ENCODE peak calls at places on chromosomes 7 and 10, in seven cellular contexts. One of them, this sample, is unnamed.

GRCh38 chr10:77581738-77582137 is 55.9 kb downstream of the KCNMA1 start:
- DNase-seq in suprapubic skin: no peak
- DNase-seq in stomach: no peak
- DNase-seq in sigmoid colon: peak; percentile 35
- DNase-seq in HepG2: no peak
- DNase-seq in spleen: no peak
- DNase-seq in HCT116: no peak
- DNase-seq in this sample: no peak

GRCh38 chr7:74482629-74483401 is 29.1 kb downstream of the GTF2IRD1 start:
- DNase-seq in suprapubic skin: no peak
- DNase-seq in stomach: no peak
- DNase-seq in sigmoid colon: no peak
- DNase-seq in HepG2: peak; percentile 62
- DNase-seq in spleen: no peak
- DNase-seq in HCT116: peak; percentile 57
- DNase-seq in this sample: peak; percentile 57

GRCh38 chr10:91653214-91653875 is 20.5 kb upstream of the PPP1R3C start:
- DNase-seq in suprapubic skin: no peak
- DNase-seq in stomach: no peak
- DNase-seq in sigmoid colon: no peak
- DNase-seq in HepG2: no peak
- DNase-seq in spleen: no peak
- DNase-seq in HCT116: peak; percentile 80
- DNase-seq in this sample: no peak

GRCh38 chr7:10083766-10084165 is 889.9 kb upstream of the PHF14 start:
- DNase-seq in suprapubic skin: no peak
- DNase-seq in stomach: no peak
- DNase-seq in sigmoid colon: no peak
- DNase-seq in HepG2: no peak
- DNase-seq in spleen: no peak
- DNase-seq in HCT116: no peak
- DNase-seq in this sample: no peak

GRCh38 chr10:74923556-74923955 is 97.2 kb downstream of the KAT6B start:
- DNase-seq in suprapubic skin: no peak
- DNase-seq in stomach: no peak
- DNase-seq in sigmoid colon: no peak
- DNase-seq in HepG2: no peak
- DNase-seq in spleen: no peak
- DNase-seq in HCT116: no peak
- DNase-seq in this sample: peak; percentile 77

GRCh38 chr10:119759832-119760231 is 34.0 kb downstream of the INPP5F start:
- DNase-seq in suprapubic skin: no peak
- DNase-seq in stomach: no peak
- DNase-seq in sigmoid colon: no peak
- DNase-seq in HepG2: no peak
- DNase-seq in spleen: no peak
- DNase-seq in HCT116: no peak
- DNase-seq in this sample: peak; percentile 75

GRCh38 chr10:15370741-15371701 is at the start of gene FAM171A1:
- DNase-seq in suprapubic skin: no peak
- DNase-seq in stomach: peak; percentile 69
- DNase-seq in sigmoid colon: peak; percentile 73
- DNase-seq in HepG2: no peak
- DNase-seq in spleen: peak; percentile 82
- DNase-seq in HCT116: no peak
- DNase-seq in this sample: peak; percentile 93

GRCh38 chr7:117123311-117123926 is 170.1 kb downstream of the ST7 start:
- DNase-seq in suprapubic skin: no peak
- DNase-seq in stomach: no peak
- DNase-seq in sigmoid colon: no peak
- DNase-seq in HepG2: no peak
- DNase-seq in spleen: no peak
- DNase-seq in HCT116: no peak
- DNase-seq in this sample: no peak

GRCh38 chr10:15879058-15879457 is 18.8 kb upstream of the MINDY3 start:
- DNase-seq in suprapubic skin: no peak
- DNase-seq in stomach: no peak
- DNase-seq in sigmoid colon: no peak
- DNase-seq in HepG2: peak; percentile 44
- DNase-seq in spleen: no peak
- DNase-seq in HCT116: no peak
- DNase-seq in this sample: no peak

GRCh38 chr7:2701832-2702593 is 14.0 kb downstream of the AMZ1 start:
- DNase-seq in suprapubic skin: peak; percentile 89
- DNase-seq in stomach: no peak
- DNase-seq in sigmoid colon: peak; percentile 84
- DNase-seq in HepG2: no peak
- DNase-seq in spleen: no peak
- DNase-seq in HCT116: no peak
- DNase-seq in this sample: no peak

GRCh38 chr10:63256047-63256773 is 123.1 kb downstream of the NRBF2 start:
- DNase-seq in suprapubic skin: no peak
- DNase-seq in stomach: no peak
- DNase-seq in sigmoid colon: no peak
- DNase-seq in HepG2: no peak
- DNase-seq in spleen: no peak
- DNase-seq in HCT116: no peak
- DNase-seq in this sample: no peak

GRCh38 chr10:63054889-63055606 is 78.1 kb upstream of the NRBF2 start:
- DNase-seq in suprapubic skin: no peak
- DNase-seq in stomach: no peak
- DNase-seq in sigmoid colon: no peak
- DNase-seq in HepG2: no peak
- DNase-seq in spleen: no peak
- DNase-seq in HCT116: no peak
- DNase-seq in this sample: no peak

GRCh38 chr10:123143825-123144168 is 4.1 kb upstream of the HMX2 start:
- DNase-seq in suprapubic skin: no peak
- DNase-seq in stomach: no peak
- DNase-seq in sigmoid colon: no peak
- DNase-seq in HepG2: no peak
- DNase-seq in spleen: no peak
- DNase-seq in HCT116: no peak
- DNase-seq in this sample: no peak
- H3K27me3 ChIP-seq in suprapubic skin: peaks cover 100% of the 10 kb centered on the region
- H3K27me3 ChIP-seq in stomach: peaks cover 93% of the 10 kb centered on the region
- H3K27me3 ChIP-seq in sigmoid colon: peaks cover 94% of the 10 kb centered on the region
- H3K27me3 ChIP-seq in HepG2: peaks cover 89% of the 10 kb centered on the region
- H3K27me3 ChIP-seq in spleen: peaks cover 100% of the 10 kb centered on the region
- H3K27me3 ChIP-seq in HCT116: no peaks in the 10 kb centered on the region
- H3K27me3 ChIP-seq in this sample: peaks cover 99% of the 10 kb centered on the region

DNA sequence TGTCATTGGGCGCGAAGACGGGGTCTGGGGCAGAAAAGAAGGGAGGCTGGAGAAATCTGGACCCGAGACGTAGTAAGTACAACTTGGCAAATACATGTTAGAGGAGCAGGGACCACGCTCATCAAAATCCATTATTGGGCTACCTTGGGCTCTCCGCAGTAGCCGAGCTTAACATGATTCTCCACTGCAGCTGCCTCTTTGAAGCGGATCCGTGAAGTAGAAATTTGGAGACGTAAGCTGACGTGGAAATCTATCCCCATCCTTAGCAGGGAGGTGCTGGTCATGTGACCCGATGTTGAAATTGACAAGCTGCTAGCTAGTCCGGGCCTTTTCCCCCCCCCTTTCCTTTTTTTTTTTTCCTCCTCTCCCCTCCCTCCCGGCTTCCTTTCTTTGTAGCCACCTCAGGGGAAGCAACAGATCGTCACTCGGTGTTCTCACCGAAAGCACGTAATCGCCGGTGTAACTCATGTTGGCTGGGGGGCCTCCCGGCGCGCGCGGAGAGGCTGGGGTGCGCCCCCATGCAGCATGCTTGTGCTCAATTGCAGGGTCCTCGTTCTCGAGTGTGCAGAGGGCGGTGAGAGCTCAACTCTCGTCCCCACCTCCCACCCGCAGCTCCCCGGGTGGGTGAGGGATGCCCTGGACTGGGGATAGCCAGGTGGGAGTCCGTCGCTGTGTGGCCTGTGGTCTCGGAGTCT is at the start of gene HOXA11:
- DNase-seq in suprapubic skin: peak; percentile 80
- DNase-seq in stomach: peak; percentile 22
- DNase-seq in sigmoid colon: peak; percentile 97
- DNase-seq in HepG2: no peak
- DNase-seq in spleen: peak; percentile 63
- DNase-seq in HCT116: no peak
- DNase-seq in this sample: peak; percentile 58
- TF ChIP-seq POLR2A in suprapubic skin: no peak
- TF ChIP-seq POLR2A in stomach: no peak
- TF ChIP-seq POLR2A in sigmoid colon: peak; percentile 89
- TF ChIP-seq POLR2A in HepG2: no peak
- TF ChIP-seq POLR2A in spleen: no peak
- TF ChIP-seq POLR2A in HCT116: peak; percentile 52
- TF ChIP-seq POLR2A in this sample: no peak

DNA sequence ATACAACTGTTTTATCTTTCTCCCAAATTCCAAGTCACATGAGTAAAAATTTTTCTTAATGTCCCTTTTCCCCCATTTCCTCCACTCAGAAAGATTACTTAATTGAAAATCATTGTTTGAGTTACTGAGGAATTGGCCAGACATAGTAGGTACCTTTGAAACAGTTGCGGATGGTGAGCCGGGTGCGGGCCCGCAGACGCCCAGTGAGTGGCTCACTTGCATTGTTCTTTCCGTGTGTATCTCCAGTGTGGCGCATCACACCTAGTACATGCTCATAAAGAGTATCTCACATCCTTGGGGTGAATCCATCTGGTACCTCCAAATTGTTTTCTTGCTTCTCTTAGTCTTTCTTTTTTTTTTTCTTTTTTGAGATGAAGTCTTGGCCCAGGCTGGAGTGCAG is 14.3 kb downstream of the TRRAP start:
- DNase-seq in suprapubic skin: no peak
- DNase-seq in stomach: no peak
- DNase-seq in sigmoid colon: no peak
- DNase-seq in HepG2: no peak
- DNase-seq in spleen: no peak
- DNase-seq in HCT116: no peak
- DNase-seq in this sample: no peak
- TF ChIP-seq POLR2AphosphoS5 in suprapubic skin: no peak
- TF ChIP-seq POLR2AphosphoS5 in stomach: no peak
- TF ChIP-seq POLR2AphosphoS5 in sigmoid colon: no peak
- TF ChIP-seq POLR2AphosphoS5 in HepG2: no peak
- TF ChIP-seq POLR2AphosphoS5 in spleen: no peak
- TF ChIP-seq POLR2AphosphoS5 in HCT116: no peak
- TF ChIP-seq POLR2AphosphoS5 in this sample: no peak

DNA sequence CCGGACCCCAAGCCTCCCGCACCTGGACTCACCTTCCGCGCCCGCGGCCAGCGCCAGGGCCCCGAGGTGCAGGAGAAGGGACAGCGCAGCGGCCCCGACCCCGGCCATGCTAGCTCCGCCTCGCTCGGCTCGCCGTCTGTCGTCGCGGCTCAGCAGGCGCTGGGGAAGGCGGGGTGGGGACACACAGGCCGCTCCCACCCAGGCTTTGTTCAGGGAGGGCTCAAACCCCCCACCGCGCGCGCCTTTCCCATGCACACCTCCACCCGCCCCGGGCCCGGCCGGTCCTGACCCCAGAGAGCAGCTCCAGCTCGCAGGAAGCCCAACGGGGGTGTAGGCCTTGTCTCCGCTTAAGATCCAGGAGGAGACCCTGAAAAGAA is at the start of gene KCP:
- DNase-seq in suprapubic skin: no peak
- DNase-seq in stomach: no peak
- DNase-seq in sigmoid colon: peak; percentile 56
- DNase-seq in HepG2: no peak
- DNase-seq in spleen: no peak
- DNase-seq in HCT116: no peak
- DNase-seq in this sample: peak; percentile 84
- H3K27me3 ChIP-seq in suprapubic skin: peaks cover 55% of the 10 kb centered on the region
- H3K27me3 ChIP-seq in stomach: no peaks in the 10 kb centered on the region
- H3K27me3 ChIP-seq in sigmoid colon: peaks cover 17% of the 10 kb centered on the region
- H3K27me3 ChIP-seq in HepG2: peaks cover 53% of the 10 kb centered on the region
- H3K27me3 ChIP-seq in spleen: peaks cover 51% of the 10 kb centered on the region
- H3K27me3 ChIP-seq in HCT116: no peaks in the 10 kb centered on the region
- H3K27me3 ChIP-seq in this sample: peaks cover 29% of the 10 kb centered on the region

DNA sequence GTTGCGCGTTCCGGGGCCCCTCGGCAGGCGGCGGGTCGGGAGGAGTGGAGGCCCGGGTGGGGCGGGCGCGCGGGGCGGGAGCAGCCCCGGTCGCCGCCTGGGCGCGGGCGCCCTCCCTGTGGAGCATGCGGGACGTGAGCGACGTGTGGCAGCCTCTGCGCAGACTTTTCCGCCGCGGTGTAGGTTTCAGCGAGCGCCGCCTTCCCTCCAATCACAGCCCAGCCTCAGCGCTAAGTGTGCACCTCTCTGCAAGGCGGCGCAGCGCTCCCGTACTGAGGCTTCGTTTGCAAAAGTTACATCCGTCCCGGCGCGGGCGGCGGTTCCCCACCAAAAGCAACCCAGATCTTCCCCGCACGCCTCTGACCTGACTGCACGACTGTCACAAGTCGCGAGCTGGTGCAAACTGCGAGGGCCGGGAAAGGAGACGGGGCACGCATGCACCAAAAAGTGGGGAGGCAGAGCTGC is 1.2 kb upstream of the PFKFB3 start:
- DNase-seq in suprapubic skin: peak; percentile 90
- DNase-seq in stomach: peak; percentile 84
- DNase-seq in sigmoid colon: peak; percentile 89
- DNase-seq in HepG2: peak; percentile 39
- DNase-seq in spleen: peak; percentile 95
- DNase-seq in HCT116: no peak
- DNase-seq in this sample: peak; percentile 91
- TF ChIP-seq POLR2A in suprapubic skin: no peak
- TF ChIP-seq POLR2A in stomach: no peak
- TF ChIP-seq POLR2A in sigmoid colon: no peak
- TF ChIP-seq POLR2A in HepG2: no peak
- TF ChIP-seq POLR2A in spleen: no peak
- TF ChIP-seq POLR2A in HCT116: no peak
- TF ChIP-seq POLR2A in this sample: no peak

GRCh38 chr7:23863209-23863798 is 153.3 kb downstream of the STK31 start:
- DNase-seq in suprapubic skin: no peak
- DNase-seq in stomach: no peak
- DNase-seq in sigmoid colon: no peak
- DNase-seq in HepG2: peak; percentile 16
- DNase-seq in spleen: no peak
- DNase-seq in HCT116: peak; percentile 45
- DNase-seq in this sample: no peak

DNA sequence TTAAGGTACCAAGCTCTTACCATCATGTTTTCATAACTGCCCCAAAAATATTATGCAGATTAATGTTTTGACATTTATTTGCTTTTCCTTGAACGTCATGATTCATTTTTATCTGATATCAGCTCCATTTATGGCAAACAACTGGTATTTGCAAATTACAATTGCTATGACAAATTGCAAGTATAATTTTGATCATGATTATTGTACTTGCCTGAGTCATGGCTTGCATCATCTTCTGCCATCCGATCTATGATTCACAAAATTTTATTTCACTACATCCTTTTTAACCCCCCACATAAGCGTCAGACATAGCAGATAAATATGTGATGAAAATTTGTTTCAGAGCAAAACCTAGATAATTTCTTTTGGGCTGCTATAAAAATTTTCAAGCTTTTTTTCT is 155.0 kb downstream of the STK31 start:
- DNase-seq in suprapubic skin: no peak
- DNase-seq in stomach: no peak
- DNase-seq in sigmoid colon: no peak
- DNase-seq in HepG2: no peak
- DNase-seq in spleen: no peak
- DNase-seq in HCT116: no peak
- DNase-seq in this sample: no peak
- TF ChIP-seq POLR2AphosphoS5 in suprapubic skin: no peak
- TF ChIP-seq POLR2AphosphoS5 in stomach: no peak
- TF ChIP-seq POLR2AphosphoS5 in sigmoid colon: no peak
- TF ChIP-seq POLR2AphosphoS5 in HepG2: no peak
- TF ChIP-seq POLR2AphosphoS5 in spleen: no peak
- TF ChIP-seq POLR2AphosphoS5 in HCT116: no peak
- TF ChIP-seq POLR2AphosphoS5 in this sample: no peak

This sample was measured in upper lobe of left lung.